ENCODE peak calls at places on chromosome 1, in five cellular contexts. C, K, W, G and D are unnamed samples.

GRCh38 chr1:18703041-18703621 is 72.5 kb downstream of the PAX7 start:
- DNase-seq in C (peak; percentile 34), K (no peak), W (no peak), G (no peak), D (no peak)

GRCh38 chr1:107162745-107163144 is 21.9 kb downstream of the NTNG1 start:
- DNase-seq in C (no peak), K (no peak), W (no peak), G (no peak), D (no peak)

GRCh38 chr1:28882009-28882628 is 32.2 kb upstream of the EPB41 start:
- DNase-seq in C (peak; percentile 96), K (peak; percentile 73), W (peak; percentile 90), G (peak; percentile 87), D (peak; percentile 90)

GRCh38 chr1:46041974-46042373 is 90.5 kb downstream of the PIK3R3 start:
- DNase-seq in C (peak; percentile 96), K (no peak), W (no peak), G (no peak), D (no peak)

GRCh38 chr1:156882543-156882942 is 11.0 kb upstream of the PEAR1 start:
- DNase-seq in C (peak; percentile 30), K (no peak), W (no peak), G (no peak), D (no peak)

GRCh38 chr1:207026177-207026576 is 6.4 kb downstream of the C1orf116 start:
- DNase-seq in C (no peak), K (no peak), W (no peak), G (no peak), D (no peak)

GRCh38 chr1:205317311-205317917 is 4.1 kb downstream of the NUAK2 start:
- DNase-seq in C (peak; percentile 66), K (no peak), W (no peak), G (peak; percentile 37), D (no peak)

GRCh38 chr1:69406244-69406643 is 161.5 kb upstream of the LRRC7 start:
- DNase-seq in C (no peak), K (no peak), W (no peak), G (no peak), D (no peak)

GRCh38 chr1:22711591-22712501 is 1.2 kb downstream of the EPHB2 start:
- DNase-seq in C (peak; percentile 29), K (no peak), W (peak; percentile 49), G (peak; percentile 29), D (no peak)

GRCh38 chr1:20587639-20588017 is 1.3 kb upstream of the CDA start:
- DNase-seq in C (no peak), K (no peak), W (no peak), G (peak; percentile 21), D (no peak)

GRCh38 chr1:225474439-225474985 is 46.7 kb upstream of the LBR start:
- DNase-seq in C (no peak), K (no peak), W (no peak), G (no peak), D (no peak)

GRCh38 chr1:15355968-15356621 is 53.6 kb upstream of the EFHD2 start:
- DNase-seq in C (no peak), K (no peak), W (no peak), G (peak; percentile 55), D (no peak)

GRCh38 chr1:12595839-12596821 is 21.9 kb downstream of the DHRS3 start:
- DNase-seq in C (peak; percentile 21), K (no peak), W (peak; percentile 71), G (peak; percentile 99), D (no peak)

GRCh38 chr1:206465951-206466350 is 4.3 kb upstream of the IKBKE start:
- DNase-seq in C (no peak), K (no peak), W (no peak), G (no peak), D (no peak)

GRCh38 chr1:168320805-168321577 is 40.3 kb downstream of the TBX19 start:
- DNase-seq in C (no peak), K (peak; percentile 19), W (no peak), G (peak; percentile 92), D (no peak)

GRCh38 chr1:221292652-221293051 is 413.4 kb downstream of the HLX start:
- DNase-seq in C (no peak), K (no peak), W (no peak), G (no peak), D (no peak)